ENCODE peak calls at places on chromosomes 7 and 10, in seven cellular contexts. N, Y, B, X, G, H and W are unnamed samples.

GRCh38 chr10:108801220-108801619 is 1122.1 kb downstream of the XPNPEP1 start:
- DNase-seq in N (no peak), Y (no peak), B (no peak), X (no peak), G (no peak), H (no peak), W (no peak)

GRCh38 chr10:53314856-53315255 is 542.3 kb upstream of the MBL2 start:
- DNase-seq in N (no peak), Y (no peak), B (no peak), X (no peak), G (no peak), H (no peak), W (no peak)

GRCh38 chr10:84499846-84500245 is 171.5 kb downstream of the CCSER2 start:
- DNase-seq in N (no peak), Y (no peak), B (no peak), X (no peak), G (no peak), H (peak), W (no peak)

GRCh38 chr10:126949161-126949503 is 43.9 kb downstream of the DOCK1 start:
- DNase-seq in N (no peak), Y (no peak), B (no peak), X (no peak), G (no peak), H (no peak), W (no peak)

GRCh38 chr7:94996331-94996730 is 88.9 kb downstream of the PPP1R9A start:
- DNase-seq in N (no peak), Y (no peak), B (no peak), X (no peak), G (no peak), H (no peak), W (no peak)

GRCh38 chr10:80544316-80544953 is 6.7 kb downstream of the SH2D4B start:
- DNase-seq in N (no peak), Y (no peak), B (no peak), X (no peak), G (no peak), H (no peak), W (no peak)

GRCh38 chr10:100995171-100995570 is 4.4 kb upstream of the LZTS2 start:
- DNase-seq in N (no peak), Y (no peak), B (no peak), X (no peak), G (no peak), H (no peak), W (no peak)

GRCh38 chr7:101952355-101953247 is 135.2 kb downstream of the CUX1 start:
- DNase-seq in N (no peak), Y (no peak), B (no peak), X (peak), G (peak), H (no peak), W (no peak)

GRCh38 chr7:79137942-79138341 is 315.5 kb downstream of the MAGI2 start:
- DNase-seq in N (no peak), Y (no peak), B (no peak), X (no peak), G (no peak), H (no peak), W (no peak)

GRCh38 chr7:29843106-29843505 is 36.8 kb downstream of the WIPF3 start:
- DNase-seq in N (no peak), Y (no peak), B (no peak), X (no peak), G (no peak), H (no peak), W (no peak)

GRCh38 chr10:126397640-126398382 is 9.5 kb upstream of the ADAM12 start:
- DNase-seq in N (no peak), Y (no peak), B (no peak), X (no peak), G (no peak), H (peak), W (no peak)

GRCh38 chr7:47326220-47326619 is 255.7 kb downstream of the TNS3 start:
- DNase-seq in N (no peak), Y (no peak), B (peak), X (no peak), G (no peak), H (no peak), W (no peak)

GRCh38 chr7:80767655-80768054 is 129.2 kb downstream of the CD36 start:
- DNase-seq in N (no peak), Y (no peak), B (no peak), X (no peak), G (no peak), H (no peak), W (no peak)

GRCh38 chr10:75803816-75804576 is 372.6 kb downstream of the LRMDA start:
- DNase-seq in N (no peak), Y (no peak), B (no peak), X (no peak), G (no peak), H (no peak), W (no peak)

GRCh38 chr10:101778151-101778780 is 2.4 kb upstream of the FGF8 start:
- DNase-seq in N (no peak), Y (no peak), B (no peak), X (no peak), G (no peak), H (peak), W (no peak)

GRCh38 chr7:134089446-134089845 is 37.7 kb upstream of the LRGUK start:
- DNase-seq in N (no peak), Y (no peak), B (no peak), X (no peak), G (no peak), H (no peak), W (peak)

GRCh38 chr7:2460641-2461040 is 15.6 kb downstream of the GRIFIN start:
- DNase-seq in N (no peak), Y (no peak), B (no peak), X (no peak), G (no peak), H (no peak), W (no peak)

GRCh38 chr7:98852826-98853225 is 17.0 kb downstream of the TMEM130 start:
- DNase-seq in N (no peak), Y (no peak), B (no peak), X (no peak), G (no peak), H (peak), W (no peak)

GRCh38 chr10:33899578-33900531 is 565.4 kb upstream of the NRP1 start:
- DNase-seq in N (no peak), Y (no peak), B (peak), X (no peak), G (no peak), H (no peak), W (no peak)

DNA sequence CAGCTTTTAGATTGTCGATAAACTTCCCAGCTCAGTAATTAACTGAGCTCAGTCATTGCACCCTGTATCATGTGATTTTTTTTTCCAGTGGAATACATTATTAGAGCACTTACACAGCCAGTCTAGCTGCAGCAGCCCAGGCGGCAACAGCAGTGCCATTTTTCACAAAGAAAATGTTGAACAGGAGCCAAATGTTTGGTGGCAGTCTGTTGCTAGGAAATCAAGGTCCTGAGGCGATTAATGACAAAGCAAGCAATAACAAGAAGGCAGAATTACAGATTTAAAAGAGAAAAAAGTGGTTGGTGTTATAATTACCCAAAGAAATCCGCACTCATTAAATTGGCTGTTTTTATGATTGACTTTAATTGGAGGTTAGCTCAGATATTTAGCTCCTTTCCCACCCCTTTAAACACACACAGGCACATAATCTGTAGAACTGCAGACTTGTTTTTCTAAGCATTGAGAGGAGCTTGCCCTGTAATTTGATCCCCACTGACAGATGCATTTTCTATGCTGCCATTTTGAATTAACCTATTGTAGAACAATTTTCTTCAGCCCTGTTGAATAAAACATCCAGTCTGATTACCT is 267.4 kb downstream of the ADK start:
- DNase-seq in N (no peak), Y (no peak), B (no peak), X (no peak), G (no peak), H (peak), W (peak)
- TF ChIP-seq JUND in N (no peak), Y (no peak), B (no peak), X (no peak), G (no peak), H (no peak), W (no peak)

DNA sequence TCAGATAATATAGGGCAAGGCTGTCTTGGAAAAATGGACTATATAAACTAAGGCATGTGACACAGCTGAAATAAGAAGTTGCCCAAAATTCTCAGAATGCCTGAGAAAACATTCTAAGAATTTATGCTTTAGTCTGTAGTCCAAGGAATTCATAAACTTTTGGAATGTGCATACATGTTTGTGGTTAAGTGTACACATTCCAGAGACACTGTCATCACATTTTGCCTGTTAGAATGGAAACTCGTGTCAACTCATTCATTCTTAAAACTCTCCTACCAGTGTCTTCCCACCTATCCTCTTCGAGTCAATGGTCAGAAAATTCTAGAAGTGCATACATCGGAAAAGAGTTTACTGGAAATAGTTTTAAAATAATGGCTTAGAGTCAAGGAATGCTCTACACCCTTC is 1177.8 kb upstream of the C7orf33 start:
- DNase-seq in N (no peak), Y (no peak), B (peak), X (no peak), G (no peak), H (no peak), W (peak)
- TF ChIP-seq JUND in N (no peak), Y (no peak), B (no peak), X (no peak), G (no peak), H (peak), W (no peak)

GRCh38 chr10:124219655-124220054 is 126.3 kb upstream of the CHST15 start:
- DNase-seq in N (no peak), Y (no peak), B (no peak), X (no peak), G (no peak), H (no peak), W (no peak)

GRCh38 chr10:124221356-124222297 is 128.2 kb upstream of the CHST15 start:
- DNase-seq in N (peak), Y (no peak), B (no peak), X (no peak), G (no peak), H (peak), W (no peak)

GRCh38 chr10:124220971-124221355 is 127.6 kb upstream of the CHST15 start:
- DNase-seq in N (no peak), Y (no peak), B (no peak), X (no peak), G (no peak), H (peak), W (no peak)

GRCh38 chr10:124222298-124223000 is 129.1 kb upstream of the CHST15 start:
- DNase-seq in N (no peak), Y (no peak), B (no peak), X (no peak), G (no peak), H (peak), W (no peak)

DNA sequence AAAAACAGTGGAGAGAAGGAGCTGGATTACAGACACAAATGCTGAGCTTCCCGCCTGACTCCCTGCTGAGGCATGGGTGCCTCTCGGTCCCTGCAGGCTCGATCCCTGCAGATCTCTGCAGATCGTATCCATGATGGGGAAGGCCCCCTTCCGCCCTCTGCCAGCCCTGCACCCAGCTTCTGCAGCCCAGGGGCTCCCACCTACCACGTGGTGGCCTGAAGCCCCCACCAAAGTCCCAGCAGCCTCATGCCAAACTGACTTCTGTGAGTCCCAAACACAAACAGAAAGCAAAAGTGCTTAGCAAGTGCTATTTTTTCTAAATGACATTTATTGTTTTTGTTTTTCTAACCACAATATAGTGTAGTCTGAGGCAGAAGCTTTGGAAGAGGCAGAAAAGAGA is 127.1 kb upstream of the CHST15 start:
- DNase-seq in N (no peak), Y (no peak), B (no peak), X (no peak), G (no peak), H (no peak), W (no peak)
- TF ChIP-seq JUND in N (no peak), Y (no peak), B (no peak), X (no peak), G (no peak), H (no peak), W (no peak)

GRCh38 chr10:71852335-71852937 is 1.4 kb upstream of the PSAP start:
- DNase-seq in N (no peak), Y (no peak), B (no peak), X (no peak), G (no peak), H (no peak), W (no peak)
- TF ChIP-seq JUND in N (no peak), Y (no peak), B (no peak), X (no peak), G (no peak), H (no peak), W (no peak)

GRCh38 chr10:60848126-60848525 is 69.8 kb downstream of the CDK1 start:
- DNase-seq in N (no peak), Y (no peak), B (no peak), X (no peak), G (no peak), H (no peak), W (no peak)
- TF ChIP-seq JUND in N (no peak), Y (no peak), B (no peak), X (no peak), G (no peak), H (no peak), W (no peak)

DNA sequence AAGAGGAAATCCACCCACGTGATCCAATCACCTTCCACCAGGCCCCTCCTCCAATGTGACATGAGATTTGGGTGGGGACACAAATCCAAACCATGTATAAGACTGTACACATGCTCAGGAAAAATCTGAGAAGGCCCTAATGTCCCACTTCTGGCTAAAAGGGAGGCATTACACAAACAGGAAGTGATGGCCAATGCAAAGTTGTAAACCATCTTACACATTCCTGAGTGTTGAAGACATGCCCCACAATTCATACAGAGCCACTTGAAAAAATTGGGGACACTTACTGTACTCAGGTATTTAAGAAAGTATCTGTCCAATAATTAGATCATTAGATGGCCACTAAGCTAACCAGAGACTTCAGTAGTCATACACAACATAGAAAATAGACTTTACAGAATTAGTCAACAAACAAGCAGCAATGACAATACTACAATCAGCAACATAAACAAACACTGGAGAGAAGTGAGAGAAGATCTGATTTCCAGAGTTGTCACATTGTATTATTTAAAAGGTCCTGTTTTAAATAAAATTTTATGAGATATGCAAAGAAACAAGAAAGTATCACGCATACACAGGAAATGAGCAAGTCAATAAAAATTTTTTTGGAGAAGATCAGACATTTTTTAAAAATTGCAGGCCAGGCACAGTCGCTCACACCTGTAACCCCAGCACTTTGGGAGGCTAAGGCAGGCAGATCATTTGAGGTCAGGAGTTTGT is 143.3 kb downstream of the DGKI start:
- DNase-seq in N (no peak), Y (no peak), B (no peak), X (no peak), G (no peak), H (no peak), W (no peak)
- TF ChIP-seq JUND in N (no peak), Y (no peak), B (no peak), X (no peak), G (no peak), H (no peak), W (no peak)

GRCh38 chr10:92742331-92743228 is 52.8 kb downstream of the HHEX start:
- DNase-seq in N (peak), Y (no peak), B (no peak), X (no peak), G (no peak), H (no peak), W (no peak)
- TF ChIP-seq JUND in N (peak), Y (no peak), B (no peak), X (no peak), G (no peak), H (no peak), W (no peak)